ENCODE peak calls at places on chromosomes 11 and 22, in four cellular contexts. One of them, this sample, is unnamed.

GRCh38 chr11:18229501-18229900 is 7.1 kb downstream of the SAA4 start:
- DNase-seq in tibial nerve: no peak
- DNase-seq in GM12878: peak; percentile 49
- DNase-seq in stomach: no peak
- DNase-seq in this sample: no peak

GRCh38 chr11:71393283-71393682 is 54.9 kb downstream of the DHCR7 start:
- DNase-seq in tibial nerve: no peak
- DNase-seq in GM12878: no peak
- DNase-seq in stomach: no peak
- DNase-seq in this sample: no peak

GRCh38 chr11:63813035-63813562 is at the start of gene SPINDOC:
- DNase-seq in tibial nerve: peak; percentile 54
- DNase-seq in GM12878: no peak
- DNase-seq in stomach: peak; percentile 80
- DNase-seq in this sample: peak; percentile 93

GRCh38 chr11:123054301-123055065 is 7.5 kb downstream of the HSPA8 start:
- DNase-seq in tibial nerve: peak; percentile 37
- DNase-seq in GM12878: no peak
- DNase-seq in stomach: no peak
- DNase-seq in this sample: no peak

GRCh38 chr22:33806191-33806590 is 114.1 kb downstream of the LARGE1 start:
- DNase-seq in tibial nerve: no peak
- DNase-seq in GM12878: peak; percentile 15
- DNase-seq in stomach: no peak
- DNase-seq in this sample: no peak

GRCh38 chr22:42489000-42489399 is 30.6 kb downstream of the RRP7A start:
- DNase-seq in tibial nerve: no peak
- DNase-seq in GM12878: no peak
- DNase-seq in stomach: no peak
- DNase-seq in this sample: no peak

GRCh38 chr11:12787847-12788246 is 113.6 kb downstream of the TEAD1 start:
- DNase-seq in tibial nerve: no peak
- DNase-seq in GM12878: no peak
- DNase-seq in stomach: no peak
- DNase-seq in this sample: no peak

GRCh38 chr11:65083134-65083833 is 556 bp downstream of the CDCA5 start:
- DNase-seq in tibial nerve: no peak
- DNase-seq in GM12878: no peak
- DNase-seq in stomach: no peak
- DNase-seq in this sample: no peak

GRCh38 chr11:14390669-14391068 is 31.7 kb upstream of the RRAS2 start:
- DNase-seq in tibial nerve: no peak
- DNase-seq in GM12878: no peak
- DNase-seq in stomach: no peak
- DNase-seq in this sample: no peak

GRCh38 chr11:8101421-8101820 is 20.4 kb downstream of the TUB start:
- DNase-seq in tibial nerve: peak; percentile 1
- DNase-seq in GM12878: no peak
- DNase-seq in stomach: peak; percentile 9
- DNase-seq in this sample: peak; percentile 8

GRCh38 chr11:14070866-14071265 is 108.3 kb downstream of the SPON1 start:
- DNase-seq in tibial nerve: no peak
- DNase-seq in GM12878: no peak
- DNase-seq in stomach: no peak
- DNase-seq in this sample: no peak

GRCh38 chr22:19287889-19288288 is 3.6 kb downstream of the CLTCL1 start:
- DNase-seq in tibial nerve: no peak
- DNase-seq in GM12878: no peak
- DNase-seq in stomach: no peak
- DNase-seq in this sample: no peak

GRCh38 chr11:61534025-61534900 is 25.7 kb downstream of the LRRC10B start:
- DNase-seq in tibial nerve: no peak
- DNase-seq in GM12878: no peak
- DNase-seq in stomach: peak; percentile 64
- DNase-seq in this sample: no peak

GRCh38 chr11:8685306-8685705 is 2.7 kb downstream of the RPL27A start:
- DNase-seq in tibial nerve: no peak
- DNase-seq in GM12878: no peak
- DNase-seq in stomach: no peak
- DNase-seq in this sample: no peak

GRCh38 chr22:48263431-48263765 is 1500.9 kb downstream of the TBC1D22A start:
- DNase-seq in tibial nerve: no peak
- DNase-seq in GM12878: no peak
- DNase-seq in stomach: no peak
- DNase-seq in this sample: no peak

GRCh38 chr22:36510384-36510783 is 3.5 kb upstream of the FOXRED2 start:
- DNase-seq in tibial nerve: no peak
- DNase-seq in GM12878: no peak
- DNase-seq in stomach: no peak
- DNase-seq in this sample: no peak

GRCh38 chr11:128862913-128863660 is 4.0 kb downstream of the KCNJ1 start:
- DNase-seq in tibial nerve: no peak
- DNase-seq in GM12878: no peak
- DNase-seq in stomach: no peak
- DNase-seq in this sample: no peak

GRCh38 chr11:9710223-9710622 is 46.3 kb downstream of the SWAP70 start:
- DNase-seq in tibial nerve: no peak
- DNase-seq in GM12878: no peak
- DNase-seq in stomach: no peak
- DNase-seq in this sample: no peak

GRCh38 chr11:93559681-93560080 is 16.5 kb upstream of the SMCO4 start:
- DNase-seq in tibial nerve: no peak
- DNase-seq in GM12878: no peak
- DNase-seq in stomach: no peak
- DNase-seq in this sample: no peak

GRCh38 chr11:128956401-128957203 is 13.9 kb upstream of the TP53AIP1 start:
- DNase-seq in tibial nerve: peak; percentile 52
- DNase-seq in GM12878: peak; percentile 45
- DNase-seq in stomach: no peak
- DNase-seq in this sample: no peak

GRCh38 chr11:975824-976223 is 50.2 kb downstream of the AP2A2 start:
- DNase-seq in tibial nerve: no peak
- DNase-seq in GM12878: no peak
- DNase-seq in stomach: no peak
- DNase-seq in this sample: no peak

GRCh38 chr11:119666463-119667131 is 62.4 kb downstream of the NECTIN1 start:
- DNase-seq in tibial nerve: peak; percentile 70
- DNase-seq in GM12878: no peak
- DNase-seq in stomach: peak; percentile 84
- DNase-seq in this sample: peak; percentile 92

GRCh38 chr22:27139935-27140493 is 482.6 kb downstream of the MIAT start:
- DNase-seq in tibial nerve: no peak
- DNase-seq in GM12878: no peak
- DNase-seq in stomach: no peak
- DNase-seq in this sample: no peak

GRCh38 chr11:62770778-62771143 is 435 bp upstream of the TAF6L start:
- DNase-seq in tibial nerve: peak; percentile 20
- DNase-seq in GM12878: no peak
- DNase-seq in stomach: no peak
- DNase-seq in this sample: no peak

GRCh38 chr11:5210376-5210885 is 9.9 kb upstream of the OR51V1 start:
- DNase-seq in tibial nerve: no peak
- DNase-seq in GM12878: no peak
- DNase-seq in stomach: no peak
- DNase-seq in this sample: no peak

GRCh38 chr11:134759314-134759713 is 347.3 kb upstream of the B3GAT1 start:
- DNase-seq in tibial nerve: no peak
- DNase-seq in GM12878: no peak
- DNase-seq in stomach: no peak
- DNase-seq in this sample: no peak

GRCh38 chr22:49880281-49880680 is 26.6 kb downstream of the ZBED4 start:
- DNase-seq in tibial nerve: no peak
- DNase-seq in GM12878: peak; percentile 53
- DNase-seq in stomach: no peak
- DNase-seq in this sample: no peak

GRCh38 chr11:114061053-114062049 is 1.8 kb downstream of the ZBTB16 start:
- DNase-seq in tibial nerve: no peak
- DNase-seq in GM12878: no peak
- DNase-seq in stomach: peak; percentile 48
- DNase-seq in this sample: peak; percentile 90

GRCh38 chr11:107549253-107549953 is 16.1 kb downstream of the ALKBH8 start:
- DNase-seq in tibial nerve: no peak
- DNase-seq in GM12878: no peak
- DNase-seq in stomach: no peak
- DNase-seq in this sample: no peak

GRCh38 chr11:2771758-2772466 is 72.1 kb upstream of the KCNQ1OT1 start:
- DNase-seq in tibial nerve: no peak
- DNase-seq in GM12878: no peak
- DNase-seq in stomach: peak; percentile 19
- DNase-seq in this sample: peak; percentile 10

GRCh38 chr11:102154806-102155205 is 44.6 kb downstream of the YAP1 start:
- DNase-seq in tibial nerve: no peak
- DNase-seq in GM12878: no peak
- DNase-seq in stomach: no peak
- DNase-seq in this sample: no peak

GRCh38 chr11:23778971-23779370 is 717.9 kb upstream of the LUZP2 start:
- DNase-seq in tibial nerve: no peak
- DNase-seq in GM12878: no peak
- DNase-seq in stomach: no peak
- DNase-seq in this sample: no peak

GRCh38 chr11:71933141-71933933 is 4.5 kb downstream of the RNF121 start:
- DNase-seq in tibial nerve: no peak
- DNase-seq in GM12878: no peak
- DNase-seq in stomach: no peak
- DNase-seq in this sample: no peak

GRCh38 chr11:107468596-107468995 is 11.0 kb upstream of the CWF19L2 start:
- DNase-seq in tibial nerve: peak; percentile 14
- DNase-seq in GM12878: no peak
- DNase-seq in stomach: no peak
- DNase-seq in this sample: no peak

GRCh38 chr11:44120169-44120568 is 24.7 kb downstream of the EXT2 start:
- DNase-seq in tibial nerve: no peak
- DNase-seq in GM12878: no peak
- DNase-seq in stomach: no peak
- DNase-seq in this sample: no peak
- TF ChIP-seq CTCF in tibial nerve: no peak
- TF ChIP-seq CTCF in GM12878: no peak
- TF ChIP-seq CTCF in stomach: no peak
- TF ChIP-seq CTCF in this sample: no peak

GRCh38 chr11:89293966-89294679 is 116.4 kb downstream of the TYR start:
- DNase-seq in tibial nerve: no peak
- DNase-seq in GM12878: no peak
- DNase-seq in stomach: no peak
- DNase-seq in this sample: no peak
- H3K4me3 ChIP-seq in tibial nerve: no peak overlapping the region
- H3K4me3 ChIP-seq in GM12878: no peak overlapping the region
- H3K4me3 ChIP-seq in stomach: no peak overlapping the region
- H3K4me3 ChIP-seq in this sample: no peak overlapping the region

DNA sequence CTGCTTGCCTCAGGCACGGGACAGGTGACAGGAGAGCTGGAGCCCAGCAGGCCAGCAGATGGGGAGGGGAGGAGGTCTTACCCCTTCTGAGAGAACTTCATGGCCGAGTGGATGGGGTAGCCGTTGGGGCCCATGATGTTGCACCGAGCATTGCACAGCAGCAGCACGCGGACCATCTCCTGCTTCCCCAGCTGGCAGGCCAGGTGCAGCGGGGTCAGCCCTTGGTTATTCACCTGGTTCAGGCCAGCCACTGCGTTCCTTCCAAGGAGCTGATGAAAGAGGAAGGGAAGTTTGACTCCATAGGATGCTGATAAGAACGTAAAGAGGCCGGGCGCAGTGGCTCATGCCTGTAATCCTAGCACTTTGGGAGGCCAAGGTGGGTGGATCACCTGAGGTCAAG is 29.4 kb upstream of the BAIAP2L2 start:
- DNase-seq in tibial nerve: no peak
- DNase-seq in GM12878: no peak
- DNase-seq in stomach: no peak
- DNase-seq in this sample: no peak
- TF ChIP-seq POLR2A in tibial nerve: no peak
- TF ChIP-seq POLR2A in GM12878: no peak
- TF ChIP-seq POLR2A in stomach: no peak
- TF ChIP-seq POLR2A in this sample: no peak

GRCh38 chr11:44180107-44180506 is 84.6 kb downstream of the EXT2 start:
- DNase-seq in tibial nerve: no peak
- DNase-seq in GM12878: no peak
- DNase-seq in stomach: no peak
- DNase-seq in this sample: no peak

GRCh38 chr11:44176541-44177213 is 81.2 kb downstream of the EXT2 start:
- DNase-seq in tibial nerve: no peak
- DNase-seq in GM12878: no peak
- DNase-seq in stomach: no peak
- DNase-seq in this sample: no peak

GRCh38 chr11:44177905-44178304 is 82.4 kb downstream of the EXT2 start:
- DNase-seq in tibial nerve: no peak
- DNase-seq in GM12878: no peak
- DNase-seq in stomach: no peak
- DNase-seq in this sample: no peak

GRCh38 chr11:44179173-44179572 is 83.7 kb downstream of the EXT2 start:
- DNase-seq in tibial nerve: no peak
- DNase-seq in GM12878: no peak
- DNase-seq in stomach: no peak
- DNase-seq in this sample: no peak

GRCh38 chr11:44178381-44178780 is 82.9 kb downstream of the EXT2 start:
- DNase-seq in tibial nerve: no peak
- DNase-seq in GM12878: no peak
- DNase-seq in stomach: no peak
- DNase-seq in this sample: no peak
- TF ChIP-seq CTCF in tibial nerve: no peak
- TF ChIP-seq CTCF in GM12878: no peak
- TF ChIP-seq CTCF in stomach: no peak
- TF ChIP-seq CTCF in this sample: no peak

DNA sequence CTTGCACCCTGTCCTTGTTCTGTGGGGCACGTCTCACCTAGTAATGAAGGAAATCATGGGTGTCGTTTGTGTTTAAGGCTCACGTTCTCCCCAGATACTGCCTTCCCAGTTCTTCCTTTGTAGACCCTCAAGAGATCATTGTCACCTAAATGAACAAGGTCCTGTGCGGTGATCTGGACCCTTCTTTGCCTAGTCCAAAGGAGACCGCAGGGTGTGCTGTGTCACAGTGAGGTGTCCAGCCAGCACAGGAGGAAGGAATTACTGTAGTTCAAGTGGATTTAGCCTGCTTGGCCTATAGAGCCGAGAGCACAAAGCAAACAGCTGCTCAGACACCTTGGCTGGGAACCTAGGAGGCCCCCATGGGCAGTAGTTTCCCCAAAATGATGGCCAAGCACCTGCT is 19.6 kb upstream of the PPFIA1 start:
- DNase-seq in tibial nerve: no peak
- DNase-seq in GM12878: no peak
- DNase-seq in stomach: no peak
- DNase-seq in this sample: no peak
- H3K4me3 ChIP-seq in tibial nerve: no peak overlapping the region
- H3K4me3 ChIP-seq in GM12878: no peak overlapping the region
- H3K4me3 ChIP-seq in stomach: no peak overlapping the region
- H3K4me3 ChIP-seq in this sample: no peak overlapping the region

DNA sequence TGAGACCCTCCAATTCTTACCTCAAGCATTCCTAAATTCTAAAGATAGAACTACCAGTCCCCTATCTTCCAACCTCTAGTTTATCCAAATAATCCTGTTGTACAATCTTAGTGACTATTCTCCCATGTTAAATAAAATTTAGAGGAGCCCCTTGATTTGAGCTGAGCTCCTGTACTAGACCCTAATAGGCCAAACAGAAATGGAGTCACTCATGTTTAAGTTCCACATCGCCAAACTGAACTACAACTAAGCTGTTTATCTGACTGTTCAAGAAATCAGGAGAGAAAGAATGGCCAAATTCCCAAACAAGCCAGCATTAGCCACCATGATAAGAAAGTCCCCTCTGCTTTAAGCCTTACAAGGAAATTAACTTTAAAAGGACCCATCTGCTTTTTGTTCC is 90.5 kb downstream of the TTC28 start:
- DNase-seq in tibial nerve: no peak
- DNase-seq in GM12878: no peak
- DNase-seq in stomach: no peak
- DNase-seq in this sample: no peak
- TF ChIP-seq POLR2A in tibial nerve: no peak
- TF ChIP-seq POLR2A in GM12878: no peak
- TF ChIP-seq POLR2A in stomach: no peak
- TF ChIP-seq POLR2A in this sample: no peak

This sample was measured in lower leg skin.